ENCODE peak calls at places on chromosome 1, in eight cellular contexts. Z, G, H, Y, A, I, M and C are unnamed samples.

GRCh38 chr1:117820096-117820495 is 109.3 kb downstream of the GDAP2 start:
- DNase-seq in G (no peak), M (no peak), A (no peak), H (no peak), Z (no peak), Y (no peak), I (no peak), C (no peak)

GRCh38 chr1:72438270-72438669 is 155.9 kb upstream of the NEGR1 start:
- DNase-seq in I (peak), Z (no peak), H (no peak), Y (peak), G (no peak), M (no peak), A (no peak), C (no peak)

GRCh38 chr1:223731076-223731770 is 18.9 kb downstream of the CAPN2 start:
- DNase-seq in M (peak), G (peak), Z (peak), A (no peak), I (peak), H (peak), Y (peak), C (no peak)

GRCh38 chr1:147723691-147724323 is 36.6 kb downstream of the GJA5 start:
- DNase-seq in H (peak), G (no peak), I (peak), Z (no peak), A (peak), M (peak), Y (no peak), C (no peak)

GRCh38 chr1:204968946-204969345 is 74.1 kb upstream of the CNTN2 start:
- DNase-seq in Z (no peak), G (no peak), A (no peak), M (no peak), Y (no peak), I (no peak), H (no peak), C (no peak)

GRCh38 chr1:174836543-174836942 is 163.2 kb upstream of the CACYBP start:
- DNase-seq in G (peak), Y (peak), M (no peak), Z (no peak), I (no peak), H (no peak), A (no peak), C (no peak)

GRCh38 chr1:209072481-209072880 is 511.0 kb upstream of the CAMK1G start:
- DNase-seq in A (no peak), G (peak), M (no peak), Z (no peak), I (no peak), H (no peak), Y (no peak), C (no peak)

GRCh38 chr1:195590649-195591048 is 1017.6 kb downstream of the KCNT2 start:
- DNase-seq in Z (no peak), I (no peak), H (no peak), G (peak), Y (peak), A (no peak), M (no peak), C (no peak)

GRCh38 chr1:70504821-70505193 is 93.7 kb downstream of the CTH start:
- DNase-seq in A (no peak), G (peak), I (peak), Z (no peak), Y (peak), M (peak), H (no peak), C (no peak)

GRCh38 chr1:40736085-40736531 is 44.6 kb downstream of the NFYC start:
- DNase-seq in I (peak), A (no peak), H (no peak), Y (peak), M (no peak), Z (no peak), G (peak), C (no peak)

GRCh38 chr1:226960944-226961765 is 21.1 kb downstream of the COQ8A start:
- DNase-seq in M (no peak), G (no peak), Y (no peak), I (no peak), H (no peak), Z (no peak), A (no peak), C (no peak)

GRCh38 chr1:241688940-241689368 is 36.9 kb downstream of the WDR64 start:
- DNase-seq in H (no peak), M (no peak), I (peak), Z (no peak), A (no peak), G (peak), Y (peak), C (no peak)

GRCh38 chr1:155261888-155262673 is at the start of gene SCAMP3:
- DNase-seq in Z (peak), M (peak), A (peak), G (peak), I (peak), H (peak), Y (peak), C (peak)

GRCh38 chr1:68495968-68496679 is 758 bp downstream of the DEPDC1 start:
- DNase-seq in M (no peak), Z (no peak), Y (no peak), G (no peak), A (peak), I (no peak), H (no peak), C (no peak)

GRCh38 chr1:244964112-244964971 is 100.0 kb upstream of the HNRNPU start:
- DNase-seq in Z (no peak), I (peak), Y (peak), M (no peak), G (peak), A (no peak), H (peak), C (no peak)

GRCh38 chr1:116521186-116521585 is 49.6 kb downstream of the CD58 start:
- DNase-seq in M (no peak), Y (peak), H (no peak), Z (no peak), G (peak), I (peak), A (no peak), C (no peak)

GRCh38 chr1:227586733-227587132 is 23.4 kb downstream of the ZNF678 start:
- DNase-seq in H (no peak), Z (no peak), A (no peak), Y (no peak), M (no peak), I (no peak), G (no peak), C (no peak)

GRCh38 chr1:63935148-63935547 is 161.3 kb downstream of the ROR1 start:
- DNase-seq in Z (no peak), G (no peak), H (peak), M (no peak), A (no peak), Y (no peak), I (peak), C (no peak)

GRCh38 chr1:163337631-163338030 is 15.9 kb downstream of the NUF2 start:
- DNase-seq in G (peak), M (no peak), Z (no peak), A (no peak), I (peak), H (no peak), Y (peak), C (no peak)

GRCh38 chr1:215744419-215744818 is 177.3 kb downstream of the KCTD3 start:
- DNase-seq in Y (peak), Z (no peak), G (peak), A (no peak), M (no peak), I (no peak), H (no peak), C (no peak)

GRCh38 chr1:38941527-38942019 is at the start of gene RHBDL2:
- DNase-seq in A (no peak), H (peak), I (peak), Y (peak), M (peak), G (peak), Z (no peak), C (no peak)

GRCh38 chr1:58162952-58163550 is 383.5 kb downstream of the OMA1 start:
- DNase-seq in G (peak), A (peak), H (peak), Y (peak), M (peak), I (peak), Z (no peak), C (no peak)

GRCh38 chr1:5267603-5268235 is 613.3 kb downstream of the AJAP1 start:
- DNase-seq in H (no peak), I (no peak), Z (no peak), G (no peak), M (no peak), A (no peak), Y (no peak), C (no peak)

GRCh38 chr1:79899914-79900313 is 893.4 kb upstream of the ADGRL4 start:
- DNase-seq in I (peak), A (no peak), Z (no peak), Y (peak), M (no peak), G (peak), H (no peak), C (no peak)

GRCh38 chr1:107695341-107695740 is 269.6 kb downstream of the VAV3 start:
- DNase-seq in Z (no peak), I (no peak), Y (no peak), A (no peak), H (no peak), M (no peak), G (peak), C (no peak)

GRCh38 chr1:234186037-234186688 is 187.1 kb upstream of the COA6 start:
- DNase-seq in M (no peak), G (peak), H (peak), I (no peak), Z (no peak), A (peak), Y (peak), C (no peak)

GRCh38 chr1:36562181-36562685 is 79.5 kb upstream of the CSF3R start:
- DNase-seq in M (no peak), Y (no peak), A (no peak), I (no peak), Z (peak), H (no peak), G (no peak), C (no peak)

DNA sequence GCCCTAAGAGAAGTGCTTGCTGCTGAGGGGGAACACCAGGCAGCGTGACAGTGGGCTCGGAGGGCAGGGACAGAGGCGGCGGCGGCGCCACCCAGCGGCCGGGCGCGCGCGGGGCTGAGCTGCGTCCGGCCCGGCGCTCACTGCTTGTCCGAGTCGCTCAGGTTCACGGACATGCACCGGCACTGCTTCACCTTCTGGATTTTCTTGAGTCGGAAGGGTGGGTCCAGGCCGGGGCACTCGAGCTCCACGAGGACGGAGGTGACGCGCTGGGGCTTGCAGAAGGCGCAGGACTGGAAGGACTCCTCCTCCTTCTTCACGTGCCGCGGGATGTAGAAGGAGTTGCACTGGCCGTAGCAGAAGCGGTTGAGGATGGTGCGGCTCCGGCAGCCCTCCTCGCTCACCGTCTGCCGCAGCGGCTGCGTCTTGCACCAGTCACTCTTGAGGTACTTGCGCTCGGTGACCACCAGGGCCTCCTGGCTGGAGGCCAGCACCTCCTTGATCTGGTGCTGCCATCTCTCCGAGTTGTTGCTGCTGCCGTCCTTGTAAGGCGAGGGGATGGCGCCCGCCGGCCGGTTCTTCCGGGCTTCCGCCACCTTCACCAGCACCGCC is 119.0 kb downstream of the GREM2 start:
- DNase-seq in Y (peak), H (no peak), Z (no peak), G (peak), M (no peak), A (no peak), I (peak), C (no peak)
- TF ChIP-seq CTCF in Y (no peak), H (no peak), Z (peak), G (no peak), M (no peak), A (no peak), I (peak), C (peak)

DNA sequence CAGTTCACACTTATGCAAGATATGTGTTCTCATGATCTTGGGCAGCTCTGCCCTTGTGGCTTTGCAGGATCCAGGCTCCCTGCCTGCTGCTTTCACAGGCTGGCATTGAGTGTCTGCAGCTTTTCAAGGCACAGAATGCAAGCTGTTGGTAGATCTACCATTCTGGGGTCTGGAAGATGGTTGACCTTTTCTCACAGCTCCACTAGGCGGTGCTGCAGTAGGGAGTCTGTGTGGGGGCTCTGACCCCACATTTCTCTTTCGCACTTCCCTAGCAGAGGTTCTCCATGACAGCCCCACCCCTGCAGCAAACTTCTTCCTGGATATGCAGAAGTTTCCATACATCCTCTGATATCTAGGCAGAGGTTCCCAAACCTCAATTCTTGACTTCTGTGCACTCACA is 500.5 kb downstream of the BRINP3 start:
- DNase-seq in Y (no peak), G (no peak), Z (no peak), A (no peak), M (no peak), I (no peak), H (no peak), C (no peak)
- TF ChIP-seq CTCF in Y (no peak), G (no peak), Z (no peak), A (no peak), M (no peak), I (no peak), H (no peak), C (no peak)

GRCh38 chr1:77683142-77683835 is 831 bp upstream of the ZZZ3 start:
- DNase-seq in H (peak), G (peak), M (peak), I (peak), Y (peak), Z (peak), A (peak), C (peak)
- TF ChIP-seq CTCF in H (peak), G (peak), M (peak), I (peak), Y (peak), Z (peak), A (peak), C (peak)

DNA sequence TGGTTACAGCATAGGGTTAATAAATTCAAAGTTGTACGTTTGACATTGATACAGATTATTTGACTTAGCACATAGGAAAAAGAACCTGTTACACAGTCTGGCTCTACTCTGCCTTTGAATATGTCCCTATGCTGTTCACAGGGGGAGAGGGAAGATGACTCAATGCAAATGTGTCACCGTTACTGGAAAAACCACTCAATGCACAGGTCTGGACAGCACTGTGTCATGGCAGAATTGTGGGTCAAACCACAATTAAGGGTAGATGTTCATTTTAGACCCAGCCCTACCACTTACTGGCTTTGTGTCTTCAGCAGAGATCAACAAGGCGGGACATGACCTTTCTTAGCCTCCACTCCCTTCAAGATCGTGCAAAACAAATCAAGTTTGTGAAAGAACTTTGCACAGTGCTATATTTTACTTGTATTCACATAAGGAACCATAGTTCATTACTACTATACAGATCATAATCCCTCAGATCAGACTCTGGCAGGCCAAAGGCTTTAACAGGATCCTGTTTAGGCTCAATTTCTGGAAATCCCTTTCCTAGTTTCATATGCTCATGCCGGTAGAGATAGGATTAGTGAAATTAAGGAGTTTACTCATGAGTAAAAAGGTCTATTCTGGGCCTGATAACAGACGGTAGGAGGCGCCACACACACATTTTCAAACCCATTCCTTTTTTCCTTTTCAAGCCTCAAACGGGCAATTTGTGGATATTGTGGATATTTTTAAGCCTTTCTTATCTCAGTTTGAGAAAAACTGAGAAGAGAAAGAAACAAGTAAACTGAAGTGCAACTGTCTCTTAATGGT is 22.0 kb downstream of the EIF2D start:
- DNase-seq in M (no peak), A (peak), Y (peak), G (peak), H (peak), Z (no peak), I (peak), C (no peak)
- TF ChIP-seq CTCF in M (no peak), A (no peak), Y (peak), G (peak), H (no peak), Z (no peak), I (peak), C (peak)

GRCh38 chr1:24321712-24322635 is 2.8 kb downstream of the GRHL3 start:
- DNase-seq in A (peak), Y (peak), Z (no peak), M (peak), I (peak), G (peak), H (peak), C (no peak)
- TF ChIP-seq CTCF in A (no peak), Y (no peak), Z (no peak), M (no peak), I (no peak), G (no peak), H (no peak), C (no peak)

GRCh38 chr1:53393325-53393792 is 65.5 kb upstream of the LRP8 start:
- DNase-seq in Y (peak), M (peak), I (peak), Z (peak), A (peak), G (no peak), H (peak), C (peak)

GRCh38 chr1:53390736-53391135 is 62.9 kb upstream of the LRP8 start:
- DNase-seq in I (no peak), Z (no peak), H (no peak), M (no peak), A (no peak), Y (no peak), G (no peak), C (no peak)

GRCh38 chr1:53391982-53392381 is 64.1 kb upstream of the LRP8 start:
- DNase-seq in H (no peak), I (no peak), G (no peak), M (no peak), Z (no peak), A (no peak), Y (peak), C (no peak)

GRCh38 chr1:53394306-53394705 is 64.9 kb upstream of the DMRTB1 start:
- DNase-seq in I (no peak), M (no peak), Z (no peak), Y (no peak), H (no peak), G (no peak), A (no peak), C (no peak)

DNA sequence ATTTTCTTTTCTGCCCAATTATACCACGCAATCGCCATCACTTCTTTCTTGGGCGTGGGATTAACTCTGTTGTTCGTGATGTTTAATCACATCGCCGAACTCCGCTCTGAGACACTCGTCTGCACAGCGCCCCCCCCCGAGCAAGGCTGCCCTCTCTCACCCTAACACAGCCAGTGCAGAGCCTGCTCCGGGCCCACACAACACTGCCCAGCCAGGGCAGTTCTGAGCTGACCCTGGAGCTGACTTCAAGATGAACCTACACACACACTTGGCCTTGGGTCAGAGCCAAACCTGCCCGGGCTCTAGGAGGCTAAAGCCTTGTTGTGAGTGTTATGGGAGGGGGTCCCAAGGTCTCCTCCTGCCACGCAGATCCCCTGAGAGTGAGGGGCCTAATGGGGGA is 64.6 kb upstream of the LRP8 start:
- DNase-seq in G (no peak), I (no peak), Z (no peak), H (no peak), Y (no peak), A (no peak), M (no peak), C (no peak)
- TF ChIP-seq CTCF in G (no peak), I (no peak), Z (no peak), H (no peak), Y (no peak), A (no peak), M (no peak), C (no peak)